ENCODE peak calls at places on chromosomes 3 and 15, in eight cellular contexts. S is cardiac muscle cell, G is endothelial cell of umbilical vein, B is tibial artery, Z is GM23338, L is iPS DF 6.9, P is ovary, N is upper lobe of right lung. T is an unnamed sample. For H3K36me3 and H3K4me1, the result is how much of the 10 kb centered on the place peaks cover.

GRCh38 chr3:176430244-176430893 is 766.9 kb downstream of the TBL1XR1 start:
- DNase-seq in S (peak), Z (peak), B (no peak), N (no peak), L (no peak), P (no peak), G (peak), T (peak)

GRCh38 chr15:90162956-90163355 is 38.2 kb upstream of the SEMA4B start:
- DNase-seq in Z (no peak), S (no peak), B (no peak), G (no peak), L (no peak), P (no peak), N (no peak), T (no peak)

GRCh38 chr3:37896775-37897174 is 35.1 kb downstream of the CTDSPL start:
- DNase-seq in B (no peak), Z (no peak), G (no peak), N (no peak), P (no peak), S (no peak), L (no peak), T (no peak)

GRCh38 chr3:52793702-52794611 is 639 bp upstream of the ITIH3 start:
- DNase-seq in P (no peak), N (no peak), Z (no peak), B (no peak), G (no peak), S (no peak), L (no peak), T (no peak)

GRCh38 chr3:57043518-57043917 is 16.9 kb upstream of the SPATA12 start:
- DNase-seq in G (no peak), N (no peak), B (no peak), S (no peak), P (no peak), Z (no peak), L (no peak), T (no peak)

GRCh38 chr3:14383753-14384152 is 18.7 kb upstream of the SLC6A6 start:
- DNase-seq in S (no peak), B (no peak), G (no peak), Z (no peak), L (no peak), N (no peak), P (no peak), T (no peak)

GRCh38 chr3:26118165-26118564 is 328.3 kb downstream of the OXSM start:
- DNase-seq in P (no peak), N (no peak), S (peak), Z (peak), G (no peak), B (no peak), L (peak), T (peak)

GRCh38 chr3:57556459-57557087 is 499 bp downstream of the PDE12 start:
- DNase-seq in Z (no peak), S (peak), L (no peak), P (peak), G (no peak), B (no peak), N (no peak), T (peak)

GRCh38 chr15:83854314-83854713 is 200.4 kb downstream of the ADAMTSL3 start:
- DNase-seq in L (no peak), S (no peak), G (no peak), N (no peak), Z (no peak), P (no peak), B (no peak), T (no peak)

GRCh38 chr3:106261396-106261795 is 392.6 kb upstream of the CBLB start:
- DNase-seq in P (no peak), G (no peak), N (no peak), B (no peak), Z (no peak), S (no peak), L (no peak), T (peak)

GRCh38 chr3:184171562-184171961 is 3.1 kb upstream of the AP2M1 start:
- DNase-seq in S (no peak), Z (no peak), B (no peak), G (no peak), P (no peak), N (no peak), L (no peak), T (peak)

GRCh38 chr3:33186524-33187367 is 31.9 kb downstream of the SUSD5 start:
- DNase-seq in L (no peak), N (no peak), Z (no peak), B (no peak), G (peak), P (no peak), S (no peak), T (no peak)

GRCh38 chr3:20023663-20024417 is 11.8 kb upstream of the PP2D1 start:
- DNase-seq in L (no peak), B (peak), P (no peak), Z (no peak), N (no peak), S (peak), G (peak), T (no peak)

GRCh38 chr15:23801881-23802280 is 114.8 kb upstream of the NDN start:
- DNase-seq in Z (no peak), P (no peak), N (no peak), G (no peak), B (no peak), S (no peak), L (no peak), T (no peak)

GRCh38 chr15:73601449-73602425 is 31.5 kb downstream of the NPTN start:
- DNase-seq in L (no peak), Z (peak), P (peak), N (no peak), S (peak), G (peak), B (peak), T (peak)

DNA sequence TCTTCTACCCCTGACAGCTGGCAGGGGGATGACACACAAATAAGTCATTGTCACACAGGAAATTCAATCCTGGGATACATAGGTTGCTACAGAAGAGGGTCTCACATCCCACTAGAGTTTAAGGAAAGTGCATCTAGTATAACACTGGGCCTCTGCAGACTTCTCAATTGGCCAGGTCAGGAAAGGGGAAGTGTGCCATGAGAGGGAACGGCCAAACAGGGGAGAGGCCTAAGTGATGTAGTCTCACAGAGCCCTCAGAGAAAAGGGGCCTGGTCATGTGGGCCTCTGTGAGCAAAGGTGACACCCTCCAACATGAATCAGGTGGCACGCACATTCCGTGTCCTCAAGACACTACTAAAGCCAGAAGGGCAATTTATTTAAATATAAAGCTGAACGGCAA is 11.2 kb downstream of the ZXDC start:
- DNase-seq in N (no peak), G (no peak), B (peak), L (no peak), S (no peak), P (no peak), Z (no peak), T (no peak)
- H3K36me3 ChIP-seq in N (half or more), G (under half), B (half or more), L (under half), S (half or more), P (under half), Z (under half), T (half or more)

GRCh38 chr3:42865256-42865655 is 10.4 kb downstream of the CYP8B1 start:
- DNase-seq in Z (no peak), P (no peak), N (no peak), G (no peak), B (no peak), L (no peak), S (no peak), T (no peak)
- H3K4me1 ChIP-seq in Z (under half), P (under half), N (under half), G (under half), B (under half), L (under half), S (under half), T (under half)

DNA sequence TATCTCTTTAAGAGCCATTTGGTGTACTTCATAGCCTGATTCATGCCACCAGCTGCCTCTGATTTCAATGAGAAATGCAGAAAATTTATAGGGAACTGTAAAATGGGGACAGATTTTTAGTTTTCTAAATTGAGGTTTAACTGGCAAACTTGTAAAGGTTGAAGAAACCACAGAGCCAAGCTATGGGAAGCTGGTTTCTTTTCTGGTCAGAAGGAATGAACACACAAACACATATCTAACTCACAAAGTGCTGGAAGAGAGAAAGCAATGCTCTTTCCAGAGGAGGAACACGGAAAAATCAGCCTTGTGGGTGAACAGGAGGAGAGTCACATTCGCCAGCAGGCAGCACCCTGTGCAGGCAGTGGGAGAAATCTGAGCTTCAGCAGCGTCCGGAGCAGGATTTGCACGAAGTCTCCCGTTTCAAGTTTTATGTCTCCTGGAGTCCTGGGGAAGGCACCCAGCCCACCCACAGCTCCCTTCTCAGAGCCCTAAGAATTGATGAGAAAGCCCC is 481 bp downstream of the MASP1 start:
- DNase-seq in N (no peak), P (no peak), G (no peak), L (no peak), S (peak), Z (peak), B (no peak), T (peak)
- H3K4me3 ChIP-seq in N (peak), P (peak), G (no peak), L (peak), S (peak), Z (peak), B (peak), T (peak)

DNA sequence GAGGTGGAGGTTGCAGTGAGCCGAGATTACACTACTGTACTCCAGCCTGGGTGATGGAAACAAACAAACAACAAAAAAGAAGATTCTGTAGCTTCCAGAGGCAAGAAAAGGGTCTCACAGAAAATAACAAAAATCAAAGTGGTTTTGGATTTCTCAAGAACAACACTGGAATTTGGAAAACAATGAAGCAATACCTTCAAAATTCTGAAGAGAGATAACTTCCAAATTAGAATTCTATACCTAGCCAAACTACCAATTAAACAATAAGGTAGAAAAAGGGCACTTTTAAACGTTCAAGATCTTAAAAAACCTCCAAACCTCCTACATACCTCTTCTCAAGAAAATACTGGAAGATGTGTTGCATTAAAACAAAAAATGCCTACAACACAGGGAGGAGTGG is 4.9 kb upstream of the CDCP1 start:
- DNase-seq in S (no peak), B (no peak), P (no peak), G (no peak), L (no peak), Z (no peak), N (no peak), T (no peak)
- H3K36me3 ChIP-seq in S (under half), B (under half), P (under half), G (under half), L (under half), Z (under half), N (under half), T (under half)

DNA sequence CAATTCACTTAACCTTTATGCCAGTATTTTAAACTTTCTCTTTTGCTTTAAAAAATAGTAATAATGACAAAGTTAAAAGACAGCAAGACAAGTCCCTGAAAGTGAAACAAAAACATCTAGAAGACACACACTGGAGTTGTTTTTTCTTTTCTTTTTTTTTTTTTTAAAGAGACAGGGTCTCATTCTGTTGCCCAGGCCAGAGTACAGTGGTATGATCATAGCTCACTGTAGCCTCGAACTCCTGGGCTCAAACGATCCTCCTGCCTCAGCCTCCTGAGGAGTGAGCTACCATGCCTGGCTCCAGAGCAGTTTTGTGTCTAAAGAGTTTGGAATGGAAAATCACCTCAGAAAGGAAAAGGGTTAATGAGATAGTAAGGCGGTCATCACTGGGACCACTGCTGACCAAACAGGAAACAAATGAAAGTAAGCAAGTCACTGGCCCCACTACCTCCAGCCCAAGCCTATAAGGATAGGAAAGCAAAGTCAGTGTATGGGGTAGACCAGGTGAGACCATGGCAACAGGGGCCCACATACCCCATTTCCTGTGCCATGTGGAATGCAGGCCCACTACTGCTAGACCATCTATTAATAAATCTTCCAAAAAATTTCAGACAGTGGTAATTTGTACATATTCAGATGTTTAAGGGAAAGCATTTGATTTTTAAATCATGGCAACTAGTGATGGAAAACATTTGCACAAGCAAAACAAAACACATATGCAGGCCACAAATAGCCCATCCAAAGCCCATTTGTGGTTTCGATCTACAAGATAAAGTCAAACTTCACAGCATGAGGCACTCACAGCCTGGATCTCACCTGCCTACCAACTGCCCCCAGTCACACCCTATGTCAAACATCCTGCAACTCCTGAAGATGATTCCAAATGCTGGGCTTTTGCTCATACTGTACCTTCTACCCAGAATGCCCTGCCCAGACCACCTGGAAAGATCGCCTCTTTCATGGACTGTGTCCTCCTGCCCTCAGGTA is 62.6 kb downstream of the OSBPL10 start:
- DNase-seq in B (no peak), G (peak), S (no peak), N (no peak), L (no peak), Z (no peak), P (no peak), T (peak)
- H3K4me1 ChIP-seq in B (under half), G (under half), S (under half), N (under half), L (under half), Z (half or more), P (under half), T (under half)

DNA sequence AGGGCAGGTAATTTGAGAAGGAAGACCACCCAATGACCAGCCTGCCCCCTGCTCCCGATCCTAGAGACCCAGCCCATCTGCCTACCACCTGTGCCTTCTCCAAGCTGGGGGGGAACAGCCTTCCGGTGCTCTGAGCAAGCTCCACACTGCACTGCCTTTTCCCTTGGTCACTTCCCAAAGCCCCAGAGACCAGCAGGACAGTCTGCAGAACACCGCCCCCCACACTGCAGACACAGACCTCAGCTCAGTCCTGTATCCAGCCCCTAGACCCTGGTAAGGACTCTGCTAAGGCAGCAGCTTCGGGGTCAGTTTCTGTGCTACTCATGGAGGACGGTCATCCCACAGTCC is 156.9 kb downstream of the MEGF11 start:
- DNase-seq in S (no peak), Z (no peak), L (no peak), N (peak), P (no peak), B (no peak), G (no peak), T (no peak)
- H3K4me3 ChIP-seq in S (no peak), Z (no peak), L (no peak), N (no peak), P (no peak), B (no peak), G (no peak), T (no peak)

T was measured in adipocyte.